ENCODE peak calls at places on chromosomes 6 and 20, in six cellular contexts. U is GM23248, I is PC-3, Q is GM23338, S is MM.1S, T is PC-9. B is an unnamed sample.

GRCh38 chr6:105744815-105745214 is 341.3 kb upstream of the PRDM1 start:
- DNase-seq in I (no peak), T (no peak), U (peak; percentile 22), Q (no peak), S (no peak), B (no peak)

GRCh38 chr6:47665112-47665511 is 33.3 kb upstream of the ADGRF4 start:
- DNase-seq in S (no peak), Q (no peak), I (peak; percentile 92), U (no peak), T (peak; percentile 90), B (no peak)

GRCh38 chr6:23446394-23447001 is 679.5 kb upstream of the NRSN1 start:
- DNase-seq in Q (peak; percentile 42), I (peak; percentile 79), T (no peak), S (peak; percentile 40), U (peak; percentile 60), B (peak; percentile 25)

GRCh38 chr6:107666084-107666981 is 157.8 kb downstream of the SCML4 start:
- DNase-seq in Q (no peak), T (peak; percentile 60), I (peak; percentile 78), S (no peak), U (no peak), B (no peak)

GRCh38 chr6:159979136-159979874 is 10.4 kb downstream of the IGF2R start:
- DNase-seq in I (peak; percentile 82), Q (no peak), T (peak; percentile 77), S (peak; percentile 58), U (peak; percentile 78), B (peak; percentile 48)

GRCh38 chr6:117549606-117550005 is 52.7 kb downstream of the GOPC start:
- DNase-seq in T (no peak), I (no peak), S (peak; percentile 37), Q (no peak), U (no peak), B (no peak)

GRCh38 chr20:33516882-33517281 is 27.0 kb downstream of the CBFA2T2 start:
- DNase-seq in Q (no peak), I (peak; percentile 15), S (peak; percentile 63), U (no peak), T (peak; percentile 47), B (no peak)

GRCh38 chr6:140318408-140318807 is 944.0 kb upstream of the CITED2 start:
- DNase-seq in U (no peak), Q (no peak), S (no peak), I (no peak), T (no peak), B (no peak)

GRCh38 chr6:91241946-91242613 is 655.2 kb upstream of the MAP3K7 start:
- DNase-seq in Q (no peak), S (no peak), U (no peak), T (no peak), I (no peak), B (no peak)
- TF ChIP-seq EZH2 in Q (no peak), S (no peak), U (no peak), T (no peak), I (no peak), B (no peak)

GRCh38 chr20:53569606-53570307 is 23.9 kb downstream of the ZNF217 start:
- DNase-seq in T (no peak), Q (no peak), I (no peak), S (no peak), U (no peak), B (no peak)
- H3F3A ChIP-seq in T (peaks cover 87% of the 10 kb centered on the region), Q (peaks cover 19% of the 10 kb centered on the region), I (no peaks in the 10 kb centered on the region), S (peaks cover 38% of the 10 kb centered on the region), U (peaks cover 60% of the 10 kb centered on the region), B (peaks cover 43% of the 10 kb centered on the region)

DNA sequence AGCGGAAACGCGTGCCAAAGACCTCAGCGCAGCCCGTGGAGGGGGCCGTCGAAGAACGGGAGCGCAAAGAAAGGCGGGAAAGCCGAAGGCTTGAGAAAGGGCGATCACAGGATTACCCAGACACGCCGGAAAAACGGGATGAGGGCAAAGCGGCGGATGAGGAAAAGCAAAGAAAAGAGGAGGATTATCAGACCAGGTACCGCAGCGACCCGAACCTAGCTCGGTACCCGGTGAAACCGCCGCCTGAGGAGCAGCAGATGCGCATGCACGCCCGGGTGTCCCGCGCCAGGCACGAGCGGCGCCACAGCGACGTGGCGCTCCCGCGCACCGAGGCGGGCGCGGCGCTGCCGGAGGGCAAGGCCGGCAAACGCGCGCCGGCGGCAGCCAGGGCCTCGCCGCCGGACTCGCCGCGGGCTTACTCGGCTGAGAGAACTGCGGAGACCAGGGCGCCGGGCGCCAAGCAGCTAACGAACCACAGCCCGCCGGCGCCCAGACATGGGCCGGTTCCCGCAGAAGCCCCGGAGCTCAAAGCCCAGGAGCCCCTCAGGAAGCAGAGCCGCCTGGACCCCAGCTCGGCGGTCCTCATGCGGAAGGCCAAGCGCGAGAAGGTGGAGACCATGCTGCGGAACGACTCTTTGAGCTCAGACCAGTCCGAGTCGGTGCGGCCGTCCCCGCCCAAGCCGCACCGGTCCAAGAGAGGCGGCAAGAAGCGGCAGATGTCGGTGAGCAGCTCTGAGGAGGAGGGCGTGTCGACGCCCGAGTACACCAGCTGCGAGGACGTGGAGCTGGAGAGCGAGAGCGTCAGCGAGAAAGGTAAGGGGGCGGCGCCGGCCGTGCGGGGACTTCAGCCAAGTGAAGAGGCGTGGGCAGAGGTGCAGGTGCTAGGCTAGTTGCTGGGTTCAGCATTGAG is 296.2 kb downstream of the RIMS1 start:
- DNase-seq in U (peak; percentile 58), I (peak; percentile 66), T (peak; percentile 35), Q (peak; percentile 82), S (peak; percentile 91), B (peak; percentile 85)
- TF ChIP-seq EZH2 in U (no peak), I (no peak), T (no peak), Q (peak; percentile 28), S (no peak), B (peak; percentile 83)

DNA sequence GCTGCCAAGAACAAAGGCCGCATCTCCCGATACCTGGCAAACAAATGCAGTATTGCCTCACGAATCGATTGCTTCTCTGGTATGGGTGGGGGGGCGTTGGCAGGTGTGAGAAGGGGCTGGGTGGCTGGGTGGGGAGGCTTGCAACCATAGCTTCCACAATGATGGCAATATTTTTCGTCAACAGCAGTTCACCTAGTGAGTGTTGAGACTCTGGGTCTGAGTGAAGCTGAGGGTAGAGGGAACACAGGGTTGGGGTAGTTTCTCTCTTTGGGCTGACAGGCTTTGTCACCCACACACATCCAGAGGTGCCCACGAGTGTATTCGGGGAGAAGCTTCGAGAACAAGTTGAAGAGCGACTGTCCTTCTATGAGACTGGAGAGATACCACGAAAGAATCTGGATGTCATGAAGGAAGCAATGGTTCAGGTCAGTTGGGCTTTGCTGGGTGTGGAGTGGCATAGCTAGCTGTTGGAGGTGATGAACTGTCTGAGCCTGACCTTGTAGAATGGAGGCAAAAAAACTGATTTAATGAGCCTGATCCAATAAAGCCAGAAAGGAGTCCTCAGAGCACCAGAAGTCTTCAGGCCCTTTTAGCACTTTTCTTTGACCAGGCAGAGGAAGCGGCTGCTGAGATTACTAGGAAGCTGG is 4.2 kb downstream of the NOP56 start:
- DNase-seq in U (no peak), I (no peak), Q (no peak), T (no peak), S (no peak), B (no peak)
- H3F3A ChIP-seq in U (peaks cover 56% of the 10 kb centered on the region), I (peaks cover 50% of the 10 kb centered on the region), Q (peaks cover 66% of the 10 kb centered on the region), T (peaks cover 69% of the 10 kb centered on the region), S (peaks cover 77% of the 10 kb centered on the region), B (peaks cover 71% of the 10 kb centered on the region)

GRCh38 chr20:47524385-47524784 is 22.7 kb downstream of the NCOA3 start:
- DNase-seq in Q (no peak), U (no peak), S (no peak), I (no peak), T (no peak), B (no peak)
- TF ChIP-seq EZH2 in Q (no peak), U (no peak), S (no peak), I (no peak), T (no peak), B (no peak)

GRCh38 chr6:51554029-51554428 is 533.4 kb downstream of the PKHD1 start:
- DNase-seq in U (no peak), I (no peak), T (no peak), Q (no peak), S (no peak), B (no peak)
- H3F3A ChIP-seq in U (no peaks in the 10 kb centered on the region), I (no peaks in the 10 kb centered on the region), T (no peaks in the 10 kb centered on the region), Q (no peaks in the 10 kb centered on the region), S (no peaks in the 10 kb centered on the region), B (peaks cover 7% of the 10 kb centered on the region)

DNA sequence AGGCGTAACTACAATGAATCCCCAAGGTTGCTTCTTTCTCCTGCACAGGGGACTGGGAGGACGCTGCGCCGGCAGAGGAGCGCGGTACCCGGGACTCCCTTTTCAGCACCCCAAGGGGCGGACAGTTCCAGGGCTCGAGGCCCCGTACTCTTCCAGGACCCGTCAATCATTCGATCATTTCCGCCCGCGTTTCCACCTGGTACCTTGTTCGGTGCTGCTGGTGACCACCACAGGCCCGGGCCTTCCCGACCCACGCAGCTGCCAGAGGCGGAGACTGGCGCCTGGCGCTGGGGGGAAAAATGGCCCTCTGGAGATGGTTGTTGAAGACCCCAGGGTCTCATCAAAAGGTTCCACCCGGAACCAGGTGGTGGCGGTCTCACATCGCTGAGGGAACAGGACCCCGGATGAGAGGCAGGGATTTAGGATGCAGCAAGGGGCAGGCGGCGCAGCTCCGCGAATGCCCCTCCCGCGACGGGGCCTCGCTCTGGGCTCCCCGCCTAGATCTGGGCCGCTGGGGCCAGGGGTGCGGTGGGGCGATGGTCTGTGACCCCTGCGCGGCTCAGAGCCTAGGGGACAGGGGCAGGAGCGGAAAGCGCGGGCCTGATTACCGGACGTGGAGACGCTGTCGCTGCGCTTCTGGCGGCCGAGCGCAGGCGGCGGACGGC is 744 bp downstream of the VSX1 start:
- DNase-seq in T (no peak), Q (peak; percentile 94), S (no peak), I (no peak), U (peak; percentile 30), B (peak; percentile 89)
- TF ChIP-seq EZH2 in T (no peak), Q (peak; percentile 85), S (no peak), I (no peak), U (no peak), B (peak; percentile 74)

DNA sequence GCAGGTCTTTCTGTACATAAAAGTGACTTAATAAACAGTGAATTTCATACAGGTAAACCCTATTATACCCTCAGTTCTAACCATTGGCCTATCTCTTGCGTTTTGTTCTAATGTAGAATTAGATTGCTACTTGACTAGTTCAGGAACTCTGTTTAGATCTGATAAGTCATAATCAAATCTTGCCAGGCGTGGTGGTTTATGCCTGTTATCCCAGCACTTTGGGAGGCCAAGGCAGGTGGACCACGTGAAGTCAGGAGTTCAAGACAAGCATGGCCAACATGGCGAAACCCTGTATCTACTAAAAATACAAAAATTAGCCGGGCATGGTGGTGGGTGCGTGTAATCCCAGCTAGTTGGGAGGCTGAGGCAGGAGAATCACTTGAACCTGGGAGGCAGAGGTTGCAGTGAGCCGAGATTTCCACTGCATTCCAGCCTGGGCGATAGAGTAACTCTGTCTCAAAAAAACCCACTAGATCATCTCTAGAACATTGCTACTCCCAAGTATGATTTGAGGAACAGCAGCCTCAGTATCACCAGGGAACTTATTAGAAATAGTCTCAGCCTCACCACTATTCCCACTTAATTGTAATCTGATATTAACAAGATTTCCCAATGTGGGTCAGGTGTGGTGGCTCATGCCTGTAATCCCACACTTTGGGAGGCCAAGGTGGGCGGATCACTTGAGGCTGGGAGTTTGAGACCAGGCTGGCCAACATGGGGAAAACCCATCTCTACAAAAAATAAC is 12.2 kb downstream of the GTPBP2 start:
- DNase-seq in U (no peak), Q (no peak), T (no peak), S (no peak), I (no peak), B (no peak)
- H3F3A ChIP-seq in U (peaks cover 44% of the 10 kb centered on the region), Q (peaks cover 4% of the 10 kb centered on the region), T (peaks cover 50% of the 10 kb centered on the region), S (peaks cover 8% of the 10 kb centered on the region), I (peaks cover 4% of the 10 kb centered on the region), B (peaks cover 16% of the 10 kb centered on the region)

B was measured in neural progenitor cell.